ENCODE peak calls at places on chromosome 19, in five cellular contexts. One of them, this sample, is unnamed.

GRCh38 chr19:43983544-43983911 is 460 bp upstream of the ZNF155 start:
- DNase-seq in IMR-90: no peak
- DNase-seq in ascending aorta: no peak
- DNase-seq in AG10803: no peak
- DNase-seq in AG04450: no peak
- DNase-seq in this sample: no peak

GRCh38 chr19:40921005-40921897 is 39.2 kb upstream of the CYP2A7 start:
- DNase-seq in AG04450: no peak
- DNase-seq in AG10803: no peak
- DNase-seq in ascending aorta: no peak
- DNase-seq in IMR-90: no peak
- DNase-seq in this sample: no peak

GRCh38 chr19:45023048-45023447 is 15.8 kb upstream of the CLASRP start:
- DNase-seq in IMR-90: no peak
- DNase-seq in ascending aorta: no peak
- DNase-seq in AG10803: no peak
- DNase-seq in AG04450: no peak
- DNase-seq in this sample: no peak

GRCh38 chr19:9941646-9942045 is 5.3 kb upstream of the OLFM2 start:
- DNase-seq in AG10803: peak; percentile 92
- DNase-seq in IMR-90: no peak
- DNase-seq in ascending aorta: no peak
- DNase-seq in AG04450: no peak
- DNase-seq in this sample: no peak

GRCh38 chr19:35006342-35006998 is 6.3 kb downstream of the GRAMD1A start:
- DNase-seq in AG10803: no peak
- DNase-seq in AG04450: no peak
- DNase-seq in IMR-90: peak; percentile 77
- DNase-seq in ascending aorta: no peak
- DNase-seq in this sample: no peak

GRCh38 chr19:23991170-23991569 is 76.5 kb downstream of the ZNF726 start:
- DNase-seq in IMR-90: no peak
- DNase-seq in ascending aorta: no peak
- DNase-seq in AG04450: no peak
- DNase-seq in AG10803: no peak
- DNase-seq in this sample: peak; percentile 30

GRCh38 chr19:49264258-49264657 is 60.7 kb downstream of the SLC6A16 start:
- DNase-seq in AG10803: no peak
- DNase-seq in IMR-90: no peak
- DNase-seq in ascending aorta: no peak
- DNase-seq in AG04450: no peak
- DNase-seq in this sample: no peak

GRCh38 chr19:16076958-16077611 is 790 bp downstream of the TPM4 start:
- DNase-seq in AG10803: peak; percentile 49
- DNase-seq in ascending aorta: no peak
- DNase-seq in IMR-90: no peak
- DNase-seq in AG04450: no peak
- DNase-seq in this sample: peak; percentile 28

GRCh38 chr19:3683405-3683865 is 16.8 kb downstream of the PIP5K1C start:
- DNase-seq in AG10803: no peak
- DNase-seq in ascending aorta: no peak
- DNase-seq in AG04450: no peak
- DNase-seq in IMR-90: no peak
- DNase-seq in this sample: no peak

GRCh38 chr19:21022996-21023395 is 2.5 kb downstream of the ZNF430 start:
- DNase-seq in AG04450: no peak
- DNase-seq in ascending aorta: no peak
- DNase-seq in IMR-90: peak; percentile 66
- DNase-seq in AG10803: peak; percentile 67
- DNase-seq in this sample: peak; percentile 69

GRCh38 chr19:35247526-35248309 is 1.1 kb upstream of the LSR start:
- DNase-seq in AG10803: no peak
- DNase-seq in IMR-90: no peak
- DNase-seq in ascending aorta: no peak
- DNase-seq in AG04450: no peak
- DNase-seq in this sample: peak; percentile 65

GRCh38 chr19:14318873-14319272 is 62.4 kb upstream of the ADGRE5 start:
- DNase-seq in IMR-90: no peak
- DNase-seq in AG04450: no peak
- DNase-seq in ascending aorta: no peak
- DNase-seq in AG10803: no peak
- DNase-seq in this sample: peak; percentile 40
- TF ChIP-seq CTCF in IMR-90: no peak
- TF ChIP-seq CTCF in AG04450: peak; percentile 15
- TF ChIP-seq CTCF in ascending aorta: no peak
- TF ChIP-seq CTCF in AG10803: peak; percentile 19
- TF ChIP-seq CTCF in this sample: no peak

DNA sequence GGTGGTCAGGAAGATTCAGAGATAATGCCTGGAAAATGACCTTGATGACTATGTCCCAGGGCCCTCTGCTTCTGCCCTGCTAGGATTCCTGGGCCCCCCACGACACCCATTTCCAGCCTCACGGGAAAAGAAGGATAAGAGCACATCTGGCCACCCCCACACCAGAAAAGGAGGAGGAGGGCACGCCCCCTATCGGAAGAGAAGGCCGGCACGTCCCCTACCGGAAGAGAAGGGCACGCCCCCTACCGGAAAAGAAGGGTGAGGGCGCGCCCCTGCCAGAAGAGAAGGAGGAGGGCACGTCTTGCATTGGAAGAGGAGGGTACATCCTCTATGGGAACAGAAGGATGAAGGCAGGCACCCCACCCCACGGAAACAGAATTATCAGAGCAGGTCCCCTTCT is 84.3 kb downstream of the IER2 start:
- DNase-seq in AG10803: peak; percentile 24
- DNase-seq in IMR-90: no peak
- DNase-seq in AG04450: no peak
- DNase-seq in ascending aorta: no peak
- DNase-seq in this sample: peak; percentile 87
- TF ChIP-seq CTCF in AG10803: peak; percentile 56
- TF ChIP-seq CTCF in IMR-90: peak; percentile 46
- TF ChIP-seq CTCF in AG04450: peak; percentile 62
- TF ChIP-seq CTCF in ascending aorta: peak; percentile 27
- TF ChIP-seq CTCF in this sample: peak; percentile 91

DNA sequence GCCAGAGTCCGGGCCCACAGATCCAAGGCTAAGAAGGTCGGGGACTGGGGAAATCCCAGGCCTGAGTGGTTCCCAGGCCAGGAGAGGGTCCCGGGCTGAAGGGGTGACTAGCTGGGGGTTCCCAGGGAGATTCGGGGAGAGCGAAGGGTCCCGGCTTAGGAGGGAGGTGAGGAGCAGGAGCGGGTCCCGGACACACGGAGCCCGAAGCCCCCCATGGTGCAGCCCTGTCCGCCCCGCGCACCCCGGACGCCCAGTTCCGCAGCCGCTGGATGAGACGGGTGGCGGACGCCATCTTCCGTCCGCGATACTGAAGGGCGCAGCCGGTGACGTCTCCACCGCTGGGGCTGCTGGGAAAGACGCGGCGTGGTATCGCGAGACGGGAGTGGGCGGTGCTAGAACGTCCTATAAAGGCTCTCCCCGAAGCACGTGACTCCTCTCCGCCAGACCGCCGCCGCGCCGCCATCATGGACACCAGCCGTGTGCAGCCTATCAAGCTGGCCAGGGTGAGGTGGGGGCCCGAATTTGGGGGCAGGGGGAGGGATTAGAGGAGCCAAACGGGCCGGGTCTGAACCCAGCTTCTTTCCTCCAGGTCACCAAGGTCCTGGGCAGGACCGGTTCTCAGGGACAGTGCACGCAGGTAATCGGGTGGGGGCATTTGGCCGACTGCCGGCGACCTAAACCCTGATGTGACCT is at the start of the genes NDUFA7 and RPS28:
- DNase-seq in IMR-90: peak; percentile 94
- DNase-seq in ascending aorta: peak; percentile 79
- DNase-seq in AG10803: peak; percentile 94
- DNase-seq in AG04450: peak; percentile 94
- DNase-seq in this sample: peak; percentile 99
- TF ChIP-seq CTCF in IMR-90: peak; percentile 36
- TF ChIP-seq CTCF in ascending aorta: peak; percentile 31
- TF ChIP-seq CTCF in AG10803: peak; percentile 23
- TF ChIP-seq CTCF in AG04450: peak; percentile 14
- TF ChIP-seq CTCF in this sample: no peak

GRCh38 chr19:37959665-37960114 is 52.7 kb downstream of the SIPA1L3 start:
- DNase-seq in ascending aorta: no peak
- DNase-seq in IMR-90: no peak
- DNase-seq in AG04450: no peak
- DNase-seq in AG10803: no peak
- DNase-seq in this sample: no peak

GRCh38 chr19:37957176-37957575 is 50.2 kb downstream of the SIPA1L3 start:
- DNase-seq in AG10803: no peak
- DNase-seq in ascending aorta: no peak
- DNase-seq in IMR-90: no peak
- DNase-seq in AG04450: no peak
- DNase-seq in this sample: no peak

GRCh38 chr19:37964109-37964508 is 57.1 kb downstream of the SIPA1L3 start:
- DNase-seq in AG04450: no peak
- DNase-seq in IMR-90: peak; percentile 24
- DNase-seq in AG10803: peak; percentile 49
- DNase-seq in ascending aorta: no peak
- DNase-seq in this sample: no peak

GRCh38 chr19:37963190-37963947 is 56.4 kb downstream of the SIPA1L3 start:
- DNase-seq in ascending aorta: no peak
- DNase-seq in AG10803: peak; percentile 89
- DNase-seq in IMR-90: peak; percentile 47
- DNase-seq in AG04450: no peak
- DNase-seq in this sample: no peak

DNA sequence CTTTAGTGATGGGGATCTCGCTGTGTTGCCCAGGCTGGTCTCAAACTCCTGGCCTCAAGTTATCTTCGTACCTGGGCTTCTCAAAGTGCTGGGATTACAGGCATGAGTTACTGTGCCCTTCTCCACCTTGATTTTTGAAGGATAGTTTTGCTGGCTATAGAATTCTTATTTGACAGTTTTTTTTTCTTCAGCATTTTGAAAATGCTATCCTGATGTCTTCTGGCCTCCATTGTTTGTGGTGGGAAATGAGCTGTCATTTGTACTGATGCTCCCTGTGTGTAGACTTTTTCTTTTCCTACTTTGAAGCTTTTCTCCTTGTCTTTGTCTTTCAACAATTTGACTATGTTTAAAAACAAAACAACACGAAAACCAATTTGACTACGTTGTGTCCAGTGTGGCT is 54.2 kb downstream of the SIPA1L3 start:
- DNase-seq in AG10803: no peak
- DNase-seq in ascending aorta: no peak
- DNase-seq in AG04450: no peak
- DNase-seq in IMR-90: no peak
- DNase-seq in this sample: no peak
- TF ChIP-seq CTCF in AG10803: no peak
- TF ChIP-seq CTCF in ascending aorta: no peak
- TF ChIP-seq CTCF in AG04450: no peak
- TF ChIP-seq CTCF in IMR-90: no peak
- TF ChIP-seq CTCF in this sample: no peak

GRCh38 chr19:13214036-13214730 is 64.0 kb downstream of the IER2 start:
- DNase-seq in AG10803: no peak
- DNase-seq in IMR-90: no peak
- DNase-seq in ascending aorta: no peak
- DNase-seq in AG04450: no peak
- DNase-seq in this sample: no peak

GRCh38 chr19:13209797-13210775 is 59.9 kb downstream of the IER2 start:
- DNase-seq in ascending aorta: no peak
- DNase-seq in IMR-90: no peak
- DNase-seq in AG10803: no peak
- DNase-seq in AG04450: no peak
- DNase-seq in this sample: no peak

GRCh38 chr19:13211426-13212308 is 61.5 kb downstream of the IER2 start:
- DNase-seq in AG10803: no peak
- DNase-seq in ascending aorta: no peak
- DNase-seq in AG04450: no peak
- DNase-seq in IMR-90: no peak
- DNase-seq in this sample: no peak

GRCh38 chr19:13210941-13211340 is 60.7 kb downstream of the IER2 start:
- DNase-seq in AG04450: no peak
- DNase-seq in ascending aorta: no peak
- DNase-seq in IMR-90: no peak
- DNase-seq in AG10803: no peak
- DNase-seq in this sample: no peak

DNA sequence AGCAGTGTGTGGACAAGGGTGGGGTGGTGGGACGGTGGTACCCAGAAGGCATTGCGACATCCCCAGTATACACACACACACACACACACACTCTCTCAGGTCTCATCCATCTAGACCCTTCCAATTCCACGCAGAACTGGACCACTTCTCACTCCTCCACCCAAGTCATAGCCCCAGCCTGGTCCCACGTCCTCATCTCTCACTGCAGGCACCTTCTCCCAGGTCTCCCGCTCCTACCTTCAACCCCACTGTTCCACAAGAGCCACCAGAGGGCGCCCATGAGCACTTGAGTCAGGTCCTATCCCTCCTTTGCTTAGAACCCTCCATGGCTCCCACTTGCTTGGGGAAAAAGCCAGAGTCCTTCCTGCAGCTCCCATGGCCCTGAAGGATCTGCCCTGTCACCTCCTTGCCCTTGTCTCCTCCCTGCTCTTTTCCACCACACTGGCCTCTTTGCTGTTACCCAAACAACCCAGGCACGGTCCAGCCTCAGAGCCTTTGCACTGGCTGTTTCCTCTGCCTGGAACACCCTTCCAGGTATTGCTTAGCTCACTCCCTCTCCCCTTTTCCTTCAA is 62.6 kb downstream of the IER2 start:
- DNase-seq in IMR-90: peak; percentile 43
- DNase-seq in AG10803: peak; percentile 41
- DNase-seq in AG04450: no peak
- DNase-seq in ascending aorta: no peak
- DNase-seq in this sample: peak; percentile 86
- TF ChIP-seq CTCF in IMR-90: peak; percentile 39
- TF ChIP-seq CTCF in AG10803: peak; percentile 62
- TF ChIP-seq CTCF in AG04450: peak; percentile 52
- TF ChIP-seq CTCF in ascending aorta: peak; percentile 43
- TF ChIP-seq CTCF in this sample: peak; percentile 73

GRCh38 chr19:51294211-51294976 is 17.1 kb upstream of the IGLON5 start:
- DNase-seq in ascending aorta: no peak
- DNase-seq in IMR-90: no peak
- DNase-seq in AG04450: no peak
- DNase-seq in AG10803: no peak
- DNase-seq in this sample: no peak
- TF ChIP-seq CTCF in ascending aorta: no peak
- TF ChIP-seq CTCF in IMR-90: no peak
- TF ChIP-seq CTCF in AG04450: no peak
- TF ChIP-seq CTCF in AG10803: no peak
- TF ChIP-seq CTCF in this sample: no peak

GRCh38 chr19:50897191-50897607 is 14.0 kb downstream of the KLK4 start:
- DNase-seq in IMR-90: no peak
- DNase-seq in AG04450: no peak
- DNase-seq in ascending aorta: no peak
- DNase-seq in AG10803: no peak
- DNase-seq in this sample: no peak

GRCh38 chr19:50899549-50899948 is 11.6 kb downstream of the KLK4 start:
- DNase-seq in IMR-90: no peak
- DNase-seq in AG04450: no peak
- DNase-seq in ascending aorta: no peak
- DNase-seq in AG10803: no peak
- DNase-seq in this sample: no peak

GRCh38 chr19:50898018-50898417 is 13.2 kb downstream of the KLK4 start:
- DNase-seq in IMR-90: no peak
- DNase-seq in AG10803: no peak
- DNase-seq in AG04450: no peak
- DNase-seq in ascending aorta: no peak
- DNase-seq in this sample: no peak

GRCh38 chr19:50896591-50897190 is 14.5 kb downstream of the KLK4 start:
- DNase-seq in IMR-90: peak; percentile 65
- DNase-seq in ascending aorta: no peak
- DNase-seq in AG04450: no peak
- DNase-seq in AG10803: peak; percentile 24
- DNase-seq in this sample: peak; percentile 57

GRCh38 chr19:50897612-50898011 is 13.6 kb downstream of the KLK4 start:
- DNase-seq in AG04450: no peak
- DNase-seq in AG10803: no peak
- DNase-seq in ascending aorta: no peak
- DNase-seq in IMR-90: no peak
- DNase-seq in this sample: no peak
- TF ChIP-seq CTCF in AG04450: no peak
- TF ChIP-seq CTCF in AG10803: no peak
- TF ChIP-seq CTCF in ascending aorta: no peak
- TF ChIP-seq CTCF in IMR-90: no peak
- TF ChIP-seq CTCF in this sample: no peak

This sample was measured in activated CD8-positive, alpha-beta T cell treated with anti-CD3 and anti-CD28 coated beads for 36 hours.